ENCODE peak calls at places on chromosomes 6 and 20, in five cellular contexts. L, J, H, O and E are unnamed samples.

GRCh38 chr20:63518946-63519764 is 1.4 kb upstream of the PPDPF start:
- DNase-seq in L (no peak), J (no peak), O (no peak), H (no peak), E (no peak)

GRCh38 chr6:112154711-112155110 is 67.3 kb downstream of the FAM229B start:
- DNase-seq in J (no peak), L (no peak), H (no peak), O (no peak), E (no peak)

GRCh38 chr6:38337819-38338465 is 301.8 kb downstream of the BTBD9 start:
- DNase-seq in L (peak), J (peak), O (no peak), H (no peak), E (peak)

GRCh38 chr6:36793913-36794703 is 45.1 kb downstream of the CPNE5 start:
- DNase-seq in H (no peak), O (no peak), L (no peak), J (no peak), E (peak)

GRCh38 chr6:34657307-34657978 is 39.1 kb downstream of the ILRUN start:
- DNase-seq in H (peak), O (no peak), J (peak), L (peak), E (peak)

GRCh38 chr6:47160702-47161101 is 118.6 kb upstream of the ADGRF1 start:
- DNase-seq in O (no peak), J (no peak), L (no peak), H (no peak), E (no peak)

GRCh38 chr20:4713401-4713800 is 8.3 kb upstream of the PRND start:
- DNase-seq in H (no peak), O (no peak), J (peak), L (no peak), E (no peak)

GRCh38 chr20:1826046-1826445 is 69.2 kb upstream of the SIRPA start:
- DNase-seq in O (no peak), L (no peak), H (no peak), J (no peak), E (no peak)

GRCh38 chr6:14192186-14192788 is 74.7 kb downstream of the CD83 start:
- DNase-seq in O (no peak), H (no peak), L (no peak), J (no peak), E (no peak)

GRCh38 chr20:45052698-45053440 is 48.1 kb downstream of the KCNS1 start:
- DNase-seq in O (peak), H (no peak), J (no peak), L (no peak), E (peak)

GRCh38 chr6:148874698-148875293 is 128.0 kb downstream of the UST start:
- DNase-seq in H (no peak), L (no peak), J (no peak), O (no peak), E (no peak)

GRCh38 chr6:115896538-115897129 is 164.1 kb downstream of the FRK start:
- DNase-seq in J (peak), O (no peak), H (peak), L (peak), E (peak)

GRCh38 chr6:133951881-133952814 is 876 bp upstream of the TBPL1 start:
- DNase-seq in H (peak), O (no peak), L (peak), J (peak), E (peak)

GRCh38 chr6:66985816-66986215 is 1278.8 kb upstream of the EYS start:
- DNase-seq in L (no peak), H (no peak), J (no peak), O (no peak), E (no peak)

GRCh38 chr6:157099912-157100593 is 223.3 kb downstream of the TMEM242 start:
- DNase-seq in O (peak), L (no peak), J (no peak), H (peak), E (no peak)

GRCh38 chr6:168150551-168151444 is 71.8 kb upstream of the FRMD1 start:
- DNase-seq in O (no peak), L (no peak), J (peak), H (no peak), E (no peak)

GRCh38 chr6:148064406-148065134 is 278.1 kb upstream of the SASH1 start:
- DNase-seq in O (no peak), H (no peak), J (no peak), L (no peak), E (peak)

GRCh38 chr6:3363296-3364025 is 93.4 kb downstream of the SLC22A23 start:
- DNase-seq in J (no peak), L (peak), O (no peak), H (peak), E (no peak)

GRCh38 chr6:5833120-5833519 is 173.6 kb downstream of the NRN1 start:
- DNase-seq in J (no peak), H (no peak), O (no peak), L (no peak), E (no peak)

GRCh38 chr6:52635049-52635577 is 35.8 kb upstream of the TMEM14A start:
- DNase-seq in J (no peak), L (no peak), H (no peak), O (no peak), E (peak)

GRCh38 chr6:135488023-135488422 is 9.5 kb downstream of the AHI1 start:
- DNase-seq in H (no peak), O (no peak), L (no peak), J (no peak), E (peak)

GRCh38 chr6:152267967-152268845 is 369.0 kb downstream of the SYNE1 start:
- DNase-seq in L (peak), O (no peak), H (peak), J (peak), E (no peak)

GRCh38 chr6:96138396-96138795 is 122.6 kb downstream of the FUT9 start:
- DNase-seq in H (no peak), L (no peak), O (no peak), J (no peak), E (no peak)

GRCh38 chr6:148700713-148701392 is 46.0 kb upstream of the UST start:
- DNase-seq in J (no peak), H (no peak), L (no peak), O (no peak), E (peak)

GRCh38 chr20:15923030-15923776 is 650.0 kb downstream of the KIF16B start:
- DNase-seq in H (no peak), O (peak), J (no peak), L (no peak), E (no peak)

GRCh38 chr20:35293303-35294292 is 1.4 kb upstream of the FAM83C start:
- DNase-seq in J (no peak), H (no peak), O (no peak), L (no peak), E (no peak)
- TF ChIP-seq RFX5 in J (no peak), H (no peak), O (no peak), L (no peak), E (no peak)

GRCh38 chr6:35750557-35750956 is 13.7 kb downstream of the ARMC12 start:
- DNase-seq in O (no peak), L (no peak), H (no peak), J (no peak), E (no peak)

GRCh38 chr6:35751594-35751993 is 14.8 kb downstream of the ARMC12 start:
- DNase-seq in O (no peak), H (no peak), L (no peak), J (no peak), E (no peak)

GRCh38 chr6:35755525-35755924 is 18.7 kb downstream of the ARMC12 start:
- DNase-seq in J (no peak), L (no peak), H (no peak), O (no peak), E (no peak)

GRCh38 chr6:35754452-35755321 is 17.9 kb downstream of the ARMC12 start:
- DNase-seq in H (no peak), O (no peak), L (no peak), J (no peak), E (peak)

DNA sequence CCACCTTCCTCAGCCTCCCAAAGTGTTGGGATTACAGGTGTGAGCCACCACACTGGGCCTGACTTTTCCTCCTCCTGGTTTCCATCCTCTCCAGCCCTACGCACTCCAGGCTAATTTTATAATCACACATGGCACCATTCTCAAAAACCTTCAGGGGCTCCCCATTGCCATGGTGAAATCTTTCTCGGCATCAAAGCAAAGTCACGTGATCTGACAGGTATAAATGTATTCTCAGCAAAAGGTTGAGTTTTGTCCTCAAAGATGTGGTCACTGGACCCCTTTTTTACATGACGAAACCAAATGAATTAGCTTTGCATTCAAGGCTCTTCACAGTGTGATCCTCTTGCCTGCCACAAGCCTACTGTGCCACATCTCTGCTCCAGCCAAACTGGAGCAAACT is 15.5 kb downstream of the ARMC12 start:
- DNase-seq in O (no peak), H (no peak), J (no peak), L (no peak), E (no peak)
- TF ChIP-seq BHLHE40 in O (no peak), H (peak), J (no peak), L (no peak), E (no peak)

GRCh38 chr6:164104432-164104831 is 689.9 kb downstream of the QKI start:
- DNase-seq in O (no peak), J (no peak), L (no peak), H (no peak), E (no peak)

GRCh38 chr6:164107297-164107995 is 692.9 kb downstream of the QKI start:
- DNase-seq in H (no peak), O (no peak), L (no peak), J (no peak), E (no peak)

GRCh38 chr6:164108092-164108491 is 693.6 kb downstream of the QKI start:
- DNase-seq in O (no peak), H (no peak), J (no peak), L (no peak), E (no peak)

GRCh38 chr6:164105705-164106104 is 691.2 kb downstream of the QKI start:
- DNase-seq in O (no peak), L (no peak), H (no peak), J (no peak), E (no peak)

DNA sequence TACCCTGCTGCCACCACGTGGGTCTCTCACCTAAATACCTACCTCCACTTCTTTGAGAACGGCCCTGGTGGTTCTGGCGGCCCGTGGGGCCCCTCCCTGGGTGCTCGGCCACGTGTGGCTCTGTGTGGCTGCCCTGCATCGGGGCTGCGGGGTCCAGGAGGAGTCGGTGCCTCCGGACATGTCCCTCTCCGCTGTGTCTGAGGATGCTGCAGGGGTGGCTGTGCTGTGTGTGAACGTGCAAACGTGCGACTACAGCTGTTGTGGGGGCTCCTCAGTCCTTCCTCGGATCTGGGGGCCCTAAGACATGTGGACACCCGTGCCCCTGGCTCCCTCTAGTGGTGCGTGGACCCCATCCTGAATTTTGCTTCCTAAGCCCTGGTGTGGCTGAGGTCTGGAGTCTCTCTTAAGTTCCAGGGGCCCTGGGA is 691.8 kb downstream of the QKI start:
- DNase-seq in L (peak), O (no peak), J (peak), H (peak), E (no peak)
- TF ChIP-seq CTCF in L (peak), O (peak), J (no peak), H (peak), E (no peak)

DNA sequence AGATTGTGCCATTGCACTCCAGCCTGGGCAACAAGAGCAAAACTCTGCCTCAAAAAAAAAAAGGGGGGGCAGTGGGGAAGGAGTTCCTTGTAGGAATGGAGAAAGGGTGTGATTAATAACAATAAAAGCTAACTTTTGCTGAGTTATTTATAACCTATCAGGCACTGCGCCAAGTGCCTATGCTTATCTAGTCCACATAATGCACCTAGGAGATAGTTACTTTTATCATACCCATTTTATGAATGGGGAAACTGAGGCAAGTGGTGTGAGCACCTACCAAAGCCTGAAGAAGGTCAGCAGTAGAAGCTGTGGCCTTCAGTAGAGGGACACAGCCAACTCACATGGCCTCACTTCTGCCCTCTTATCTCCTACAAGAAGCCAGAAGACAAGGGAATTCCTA is 13.6 kb upstream of the PPP1R16B start:
- DNase-seq in O (no peak), L (no peak), H (no peak), J (no peak), E (no peak)
- TF ChIP-seq RFX5 in O (no peak), L (no peak), H (no peak), J (no peak), E (no peak)

GRCh38 chr6:21898107-21898796 is 304.7 kb downstream of the SOX4 start:
- DNase-seq in L (no peak), H (no peak), J (no peak), O (no peak), E (peak)
- TF ChIP-seq BHLHE40 in L (no peak), H (no peak), J (no peak), O (no peak), E (no peak)

DNA sequence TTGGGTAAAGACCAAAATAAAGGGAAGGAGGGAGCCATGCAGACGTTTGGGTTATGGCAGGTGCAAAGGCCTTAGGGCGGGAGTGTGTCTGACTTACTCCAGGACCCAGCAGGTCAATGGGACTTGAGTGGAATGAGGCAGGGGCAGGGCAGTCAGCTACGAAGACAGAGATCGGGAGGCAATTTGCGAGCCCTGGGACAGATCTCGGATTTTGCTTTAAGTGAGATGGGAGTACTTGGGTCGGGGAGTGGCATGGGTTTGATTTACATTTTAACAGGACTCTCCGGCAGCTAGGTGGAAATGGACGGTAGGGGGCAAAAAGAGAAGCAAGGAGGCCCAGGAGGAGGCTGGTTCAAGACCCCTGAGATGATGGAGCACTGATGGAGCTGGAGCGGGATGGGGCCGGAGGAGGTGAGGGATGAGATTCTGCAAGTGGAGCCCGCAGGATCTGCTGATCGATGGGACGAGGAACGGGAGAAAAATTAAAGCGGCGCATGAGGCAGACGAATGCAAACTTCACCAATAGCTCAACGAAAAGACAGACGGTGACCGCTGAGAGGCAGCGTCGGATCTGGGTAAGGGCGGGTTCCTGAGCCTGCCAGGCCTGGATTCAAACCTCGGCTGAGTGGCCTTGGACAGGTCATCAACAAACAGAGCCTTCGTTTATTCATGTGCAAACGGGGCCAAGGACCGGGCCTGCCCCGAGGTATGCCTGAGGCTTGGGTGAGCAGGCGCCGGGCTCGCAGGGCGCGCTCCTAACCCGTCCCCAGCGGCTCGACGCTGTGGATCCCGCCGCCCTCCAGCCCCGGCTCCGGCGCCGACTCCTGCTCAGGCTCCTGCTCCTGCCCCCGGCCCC is 774 bp upstream of the RBCK1 start:
- DNase-seq in J (peak), H (peak), L (peak), O (no peak), E (peak)
- TF ChIP-seq CTCF in J (peak), H (peak), L (peak), O (peak), E (no peak)

GRCh38 chr20:13009682-13010406 is 1.1 kb downstream of the SPTLC3 start:
- DNase-seq in H (no peak), L (peak), O (peak), J (no peak), E (peak)
- TF ChIP-seq RFX5 in H (no peak), L (peak), O (no peak), J (no peak), E (no peak)